ENCODE peak calls at places on chromosomes 2 and 18, in five cellular contexts. G is A172; X is upper lobe of right lung; E is effector memory CD8-positive, alpha-beta T cell; O is lower leg skin. R is an unnamed sample.
A peak's percentile ranks its signal among the peaks of the same experiment; 100 is the strongest.

GRCh38 chr18:72868666-72869661 is 1.2 kb upstream of the NETO1 start:
- DNase-seq in G (no peak), X (no peak), E (no peak), O (peak; percentile 74), R (no peak)

GRCh38 chr18:1797265-1797664 is 774.0 kb downstream of the METTL4 start:
- DNase-seq in G (no peak), X (no peak), E (no peak), O (no peak), R (no peak)

GRCh38 chr2:71358931-71359671 is 27.5 kb downstream of the ZNF638 start:
- DNase-seq in G (peak; percentile 46), X (no peak), E (no peak), O (no peak), R (peak; percentile 56)

GRCh38 chr2:38602136-38602731 is 494 bp downstream of the HNRNPLL start:
- DNase-seq in G (no peak), X (peak; percentile 71), E (no peak), O (peak; percentile 89), R (peak; percentile 86)

GRCh38 chr2:178477443-178478099 is 829 bp downstream of the FKBP7 start:
- DNase-seq in G (no peak), X (no peak), E (no peak), O (no peak), R (no peak)

GRCh38 chr18:24725644-24726043 is 265.2 kb downstream of the HRH4 start:
- DNase-seq in G (no peak), X (no peak), E (no peak), O (no peak), R (no peak)

GRCh38 chr2:24359701-24360049 is 661 bp downstream of the ITSN2 start:
- DNase-seq in G (peak; percentile 32), X (peak; percentile 80), E (peak; percentile 42), O (peak; percentile 91), R (peak; percentile 80)

GRCh38 chr2:238920601-238921001 is 72.7 kb downstream of the TWIST2 start:
- DNase-seq in G (no peak), X (no peak), E (no peak), O (peak; percentile 78), R (no peak)

GRCh38 chr18:32287249-32287648 is 97.4 kb downstream of the MEP1B start:
- DNase-seq in G (no peak), X (no peak), E (no peak), O (no peak), R (no peak)